ENCODE peak calls at places on chromosome 14, in six cellular contexts. One of them, this sample, is unnamed.

GRCh38 chr14:69712217-69712565 is 54.8 kb upstream of the SRSF5 start:
- DNase-seq in cardiac muscle cell: no peak
- DNase-seq in left colon: no peak
- DNase-seq in NCI-H1417 treated with DMSO at 0.1 percent for 48 hours: no peak
- DNase-seq in stimulated activated naive CD4-positive, alpha-beta T cell: no peak
- DNase-seq in lung: no peak
- DNase-seq in this sample: no peak

GRCh38 chr14:24171422-24172260 is at the start of gene REC8:
- DNase-seq in stimulated activated naive CD4-positive, alpha-beta T cell: peak; percentile 76
- DNase-seq in cardiac muscle cell: peak; percentile 91
- DNase-seq in NCI-H1417 treated with DMSO at 0.1 percent for 48 hours: peak; percentile 77
- DNase-seq in lung: peak; percentile 91
- DNase-seq in left colon: peak; percentile 58
- DNase-seq in this sample: peak; percentile 92

GRCh38 chr14:61963926-61964325 is 201.7 kb downstream of the SNAPC1 start:
- DNase-seq in stimulated activated naive CD4-positive, alpha-beta T cell: no peak
- DNase-seq in lung: no peak
- DNase-seq in NCI-H1417 treated with DMSO at 0.1 percent for 48 hours: no peak
- DNase-seq in cardiac muscle cell: no peak
- DNase-seq in left colon: no peak
- DNase-seq in this sample: no peak

GRCh38 chr14:44204061-44204815 is 302.8 kb downstream of the FSCB start:
- DNase-seq in lung: no peak
- DNase-seq in stimulated activated naive CD4-positive, alpha-beta T cell: no peak
- DNase-seq in NCI-H1417 treated with DMSO at 0.1 percent for 48 hours: no peak
- DNase-seq in left colon: no peak
- DNase-seq in cardiac muscle cell: peak; percentile 68
- DNase-seq in this sample: no peak

GRCh38 chr14:36835145-36835544 is 173.5 kb downstream of the PAX9 start:
- DNase-seq in cardiac muscle cell: peak; percentile 15
- DNase-seq in left colon: no peak
- DNase-seq in NCI-H1417 treated with DMSO at 0.1 percent for 48 hours: peak; percentile 81
- DNase-seq in lung: no peak
- DNase-seq in stimulated activated naive CD4-positive, alpha-beta T cell: no peak
- DNase-seq in this sample: no peak

GRCh38 chr14:102390064-102390463 is 27.3 kb downstream of the TECPR2 start:
- DNase-seq in stimulated activated naive CD4-positive, alpha-beta T cell: no peak
- DNase-seq in left colon: no peak
- DNase-seq in lung: no peak
- DNase-seq in NCI-H1417 treated with DMSO at 0.1 percent for 48 hours: no peak
- DNase-seq in cardiac muscle cell: no peak
- DNase-seq in this sample: no peak

GRCh38 chr14:23403139-23403438 is 5.0 kb downstream of the MYH6 start:
- DNase-seq in left colon: no peak
- DNase-seq in NCI-H1417 treated with DMSO at 0.1 percent for 48 hours: no peak
- DNase-seq in cardiac muscle cell: no peak
- DNase-seq in stimulated activated naive CD4-positive, alpha-beta T cell: no peak
- DNase-seq in lung: no peak
- DNase-seq in this sample: no peak

GRCh38 chr14:90421001-90421580 is 24.3 kb downstream of the CALM1 start:
- DNase-seq in stimulated activated naive CD4-positive, alpha-beta T cell: no peak
- DNase-seq in cardiac muscle cell: no peak
- DNase-seq in left colon: no peak
- DNase-seq in NCI-H1417 treated with DMSO at 0.1 percent for 48 hours: no peak
- DNase-seq in lung: no peak
- DNase-seq in this sample: no peak

GRCh38 chr14:26401170-26401968 is 196.5 kb downstream of the NOVA1 start:
- DNase-seq in stimulated activated naive CD4-positive, alpha-beta T cell: no peak
- DNase-seq in NCI-H1417 treated with DMSO at 0.1 percent for 48 hours: no peak
- DNase-seq in cardiac muscle cell: no peak
- DNase-seq in left colon: no peak
- DNase-seq in lung: no peak
- DNase-seq in this sample: no peak

GRCh38 chr14:69996197-69996596 is 117.0 kb downstream of the SMOC1 start:
- DNase-seq in NCI-H1417 treated with DMSO at 0.1 percent for 48 hours: no peak
- DNase-seq in lung: no peak
- DNase-seq in left colon: no peak
- DNase-seq in stimulated activated naive CD4-positive, alpha-beta T cell: no peak
- DNase-seq in cardiac muscle cell: no peak
- DNase-seq in this sample: no peak

GRCh38 chr14:24903337-24903736 is 146.6 kb downstream of the STXBP6 start:
- DNase-seq in stimulated activated naive CD4-positive, alpha-beta T cell: no peak
- DNase-seq in left colon: no peak
- DNase-seq in cardiac muscle cell: no peak
- DNase-seq in lung: no peak
- DNase-seq in NCI-H1417 treated with DMSO at 0.1 percent for 48 hours: no peak
- DNase-seq in this sample: no peak

GRCh38 chr14:100660498-100661339 is 66.0 kb upstream of the DLK1 start:
- DNase-seq in lung: no peak
- DNase-seq in cardiac muscle cell: no peak
- DNase-seq in NCI-H1417 treated with DMSO at 0.1 percent for 48 hours: no peak
- DNase-seq in stimulated activated naive CD4-positive, alpha-beta T cell: no peak
- DNase-seq in left colon: no peak
- DNase-seq in this sample: no peak

GRCh38 chr14:104131968-104132732 is 6.2 kb upstream of the KIF26A start:
- DNase-seq in stimulated activated naive CD4-positive, alpha-beta T cell: no peak
- DNase-seq in left colon: no peak
- DNase-seq in cardiac muscle cell: no peak
- DNase-seq in lung: no peak
- DNase-seq in NCI-H1417 treated with DMSO at 0.1 percent for 48 hours: no peak
- DNase-seq in this sample: no peak

GRCh38 chr14:23877538-23878180 is 75.9 kb upstream of the DHRS4 start:
- DNase-seq in left colon: no peak
- DNase-seq in stimulated activated naive CD4-positive, alpha-beta T cell: no peak
- DNase-seq in lung: no peak
- DNase-seq in cardiac muscle cell: no peak
- DNase-seq in NCI-H1417 treated with DMSO at 0.1 percent for 48 hours: no peak
- DNase-seq in this sample: no peak

GRCh38 chr14:95440496-95440895 is 76.0 kb downstream of the SYNE3 start:
- DNase-seq in lung: no peak
- DNase-seq in left colon: no peak
- DNase-seq in NCI-H1417 treated with DMSO at 0.1 percent for 48 hours: no peak
- DNase-seq in cardiac muscle cell: no peak
- DNase-seq in stimulated activated naive CD4-positive, alpha-beta T cell: no peak
- DNase-seq in this sample: no peak

GRCh38 chr14:22718091-22718490 is 48.4 kb upstream of the OXA1L start:
- DNase-seq in cardiac muscle cell: no peak
- DNase-seq in stimulated activated naive CD4-positive, alpha-beta T cell: no peak
- DNase-seq in NCI-H1417 treated with DMSO at 0.1 percent for 48 hours: no peak
- DNase-seq in left colon: no peak
- DNase-seq in lung: no peak
- DNase-seq in this sample: no peak

GRCh38 chr14:85533821-85534271 is 3.9 kb downstream of the FLRT2 start:
- DNase-seq in left colon: peak; percentile 3
- DNase-seq in NCI-H1417 treated with DMSO at 0.1 percent for 48 hours: no peak
- DNase-seq in lung: no peak
- DNase-seq in stimulated activated naive CD4-positive, alpha-beta T cell: no peak
- DNase-seq in cardiac muscle cell: peak; percentile 54
- DNase-seq in this sample: peak; percentile 31

GRCh38 chr14:67166450-67166853 is 22.8 kb upstream of the GARIN2 start:
- DNase-seq in lung: no peak
- DNase-seq in NCI-H1417 treated with DMSO at 0.1 percent for 48 hours: no peak
- DNase-seq in left colon: peak; percentile 50
- DNase-seq in stimulated activated naive CD4-positive, alpha-beta T cell: no peak
- DNase-seq in cardiac muscle cell: peak; percentile 43
- DNase-seq in this sample: no peak

GRCh38 chr14:102774391-102775153 is 2.7 kb upstream of the TRAF3 start:
- DNase-seq in NCI-H1417 treated with DMSO at 0.1 percent for 48 hours: no peak
- DNase-seq in lung: no peak
- DNase-seq in stimulated activated naive CD4-positive, alpha-beta T cell: peak; percentile 74
- DNase-seq in left colon: peak; percentile 69
- DNase-seq in cardiac muscle cell: peak; percentile 78
- DNase-seq in this sample: no peak

GRCh38 chr14:100147691-100148464 is 11.6 kb downstream of the DEGS2 start:
- DNase-seq in lung: no peak
- DNase-seq in cardiac muscle cell: no peak
- DNase-seq in left colon: peak; percentile 51
- DNase-seq in stimulated activated naive CD4-positive, alpha-beta T cell: no peak
- DNase-seq in NCI-H1417 treated with DMSO at 0.1 percent for 48 hours: no peak
- DNase-seq in this sample: no peak

GRCh38 chr14:32054536-32054935 is 22.6 kb upstream of the ARHGAP5 start:
- DNase-seq in cardiac muscle cell: no peak
- DNase-seq in NCI-H1417 treated with DMSO at 0.1 percent for 48 hours: no peak
- DNase-seq in left colon: no peak
- DNase-seq in lung: no peak
- DNase-seq in stimulated activated naive CD4-positive, alpha-beta T cell: no peak
- DNase-seq in this sample: no peak